ENCODE peak calls at places on chromosomes 6 and 20, in seven cellular contexts. One of them, this sample, is unnamed.

GRCh38 chr6:33592595-33593413 is 12.7 kb upstream of the BAK1 start:
- DNase-seq in stimulated activated CD4-positive, alpha-beta T cell treated with anti-CD3 and anti-CD28 coated beads, Interleukin-1b, Interleukin-23, amount 100 ng/mL, for 48 hours: peak
- DNase-seq in effector memory CD4-positive, alpha-beta T cell: peak
- DNase-seq in HEK293T: no peak
- DNase-seq in BJ: no peak
- DNase-seq in SW 1271: no peak
- DNase-seq in T-helper 2 cell: peak
- DNase-seq in this sample: peak

GRCh38 chr20:47262365-47263013 is 94.0 kb downstream of the ZMYND8 start:
- DNase-seq in stimulated activated CD4-positive, alpha-beta T cell treated with anti-CD3 and anti-CD28 coated beads, Interleukin-1b, Interleukin-23, amount 100 ng/mL, for 48 hours: no peak
- DNase-seq in effector memory CD4-positive, alpha-beta T cell: no peak
- DNase-seq in HEK293T: no peak
- DNase-seq in BJ: no peak
- DNase-seq in SW 1271: no peak
- DNase-seq in T-helper 2 cell: no peak
- DNase-seq in this sample: no peak

GRCh38 chr6:138691595-138692057 is 81.9 kb upstream of the CCDC28A start:
- DNase-seq in stimulated activated CD4-positive, alpha-beta T cell treated with anti-CD3 and anti-CD28 coated beads, Interleukin-1b, Interleukin-23, amount 100 ng/mL, for 48 hours: no peak
- DNase-seq in effector memory CD4-positive, alpha-beta T cell: no peak
- DNase-seq in HEK293T: no peak
- DNase-seq in BJ: no peak
- DNase-seq in SW 1271: peak
- DNase-seq in T-helper 2 cell: no peak
- DNase-seq in this sample: no peak

GRCh38 chr20:64210661-64211369 is 44.7 kb upstream of the PCMTD2 start:
- DNase-seq in stimulated activated CD4-positive, alpha-beta T cell treated with anti-CD3 and anti-CD28 coated beads, Interleukin-1b, Interleukin-23, amount 100 ng/mL, for 48 hours: no peak
- DNase-seq in effector memory CD4-positive, alpha-beta T cell: no peak
- DNase-seq in HEK293T: no peak
- DNase-seq in BJ: no peak
- DNase-seq in SW 1271: no peak
- DNase-seq in T-helper 2 cell: no peak
- DNase-seq in this sample: no peak

GRCh38 chr6:142014515-142014914 is 118.2 kb upstream of the GJE1 start:
- DNase-seq in stimulated activated CD4-positive, alpha-beta T cell treated with anti-CD3 and anti-CD28 coated beads, Interleukin-1b, Interleukin-23, amount 100 ng/mL, for 48 hours: no peak
- DNase-seq in effector memory CD4-positive, alpha-beta T cell: no peak
- DNase-seq in HEK293T: no peak
- DNase-seq in BJ: peak
- DNase-seq in SW 1271: peak
- DNase-seq in T-helper 2 cell: no peak
- DNase-seq in this sample: no peak

GRCh38 chr20:58714340-58714922 is 21.8 kb downstream of the NPEPL1 start:
- DNase-seq in stimulated activated CD4-positive, alpha-beta T cell treated with anti-CD3 and anti-CD28 coated beads, Interleukin-1b, Interleukin-23, amount 100 ng/mL, for 48 hours: no peak
- DNase-seq in effector memory CD4-positive, alpha-beta T cell: no peak
- DNase-seq in HEK293T: no peak
- DNase-seq in BJ: no peak
- DNase-seq in SW 1271: no peak
- DNase-seq in T-helper 2 cell: no peak
- DNase-seq in this sample: no peak

GRCh38 chr20:14838663-14839650 is 501.5 kb upstream of the FLRT3 start:
- DNase-seq in stimulated activated CD4-positive, alpha-beta T cell treated with anti-CD3 and anti-CD28 coated beads, Interleukin-1b, Interleukin-23, amount 100 ng/mL, for 48 hours: no peak
- DNase-seq in effector memory CD4-positive, alpha-beta T cell: no peak
- DNase-seq in HEK293T: no peak
- DNase-seq in BJ: peak
- DNase-seq in SW 1271: no peak
- DNase-seq in T-helper 2 cell: no peak
- DNase-seq in this sample: no peak

GRCh38 chr20:32893878-32894483 is 35.3 kb downstream of the EFCAB8 start:
- DNase-seq in stimulated activated CD4-positive, alpha-beta T cell treated with anti-CD3 and anti-CD28 coated beads, Interleukin-1b, Interleukin-23, amount 100 ng/mL, for 48 hours: peak
- DNase-seq in effector memory CD4-positive, alpha-beta T cell: no peak
- DNase-seq in HEK293T: peak
- DNase-seq in BJ: no peak
- DNase-seq in SW 1271: no peak
- DNase-seq in T-helper 2 cell: no peak
- DNase-seq in this sample: peak

GRCh38 chr6:1015819-1016218 is 296.1 kb upstream of the FOXQ1 start:
- DNase-seq in stimulated activated CD4-positive, alpha-beta T cell treated with anti-CD3 and anti-CD28 coated beads, Interleukin-1b, Interleukin-23, amount 100 ng/mL, for 48 hours: no peak
- DNase-seq in effector memory CD4-positive, alpha-beta T cell: no peak
- DNase-seq in HEK293T: peak
- DNase-seq in BJ: no peak
- DNase-seq in SW 1271: peak
- DNase-seq in T-helper 2 cell: no peak
- DNase-seq in this sample: no peak

GRCh38 chr6:90385914-90386313 is 89.3 kb upstream of the BACH2 start:
- DNase-seq in stimulated activated CD4-positive, alpha-beta T cell treated with anti-CD3 and anti-CD28 coated beads, Interleukin-1b, Interleukin-23, amount 100 ng/mL, for 48 hours: no peak
- DNase-seq in effector memory CD4-positive, alpha-beta T cell: no peak
- DNase-seq in HEK293T: no peak
- DNase-seq in BJ: no peak
- DNase-seq in SW 1271: no peak
- DNase-seq in T-helper 2 cell: no peak
- DNase-seq in this sample: no peak

GRCh38 chr6:2450546-2450945 is 205.1 kb upstream of the GMDS start:
- DNase-seq in stimulated activated CD4-positive, alpha-beta T cell treated with anti-CD3 and anti-CD28 coated beads, Interleukin-1b, Interleukin-23, amount 100 ng/mL, for 48 hours: no peak
- DNase-seq in effector memory CD4-positive, alpha-beta T cell: no peak
- DNase-seq in HEK293T: peak
- DNase-seq in BJ: no peak
- DNase-seq in SW 1271: no peak
- DNase-seq in T-helper 2 cell: no peak
- DNase-seq in this sample: no peak

GRCh38 chr20:25496968-25497401 is 88.3 kb downstream of the NINL start:
- DNase-seq in stimulated activated CD4-positive, alpha-beta T cell treated with anti-CD3 and anti-CD28 coated beads, Interleukin-1b, Interleukin-23, amount 100 ng/mL, for 48 hours: no peak
- DNase-seq in effector memory CD4-positive, alpha-beta T cell: no peak
- DNase-seq in HEK293T: no peak
- DNase-seq in BJ: no peak
- DNase-seq in SW 1271: no peak
- DNase-seq in T-helper 2 cell: no peak
- DNase-seq in this sample: no peak

GRCh38 chr20:1526896-1527295 is 30.6 kb downstream of the SIRPD start:
- DNase-seq in stimulated activated CD4-positive, alpha-beta T cell treated with anti-CD3 and anti-CD28 coated beads, Interleukin-1b, Interleukin-23, amount 100 ng/mL, for 48 hours: no peak
- DNase-seq in effector memory CD4-positive, alpha-beta T cell: no peak
- DNase-seq in HEK293T: no peak
- DNase-seq in BJ: no peak
- DNase-seq in SW 1271: no peak
- DNase-seq in T-helper 2 cell: no peak
- DNase-seq in this sample: no peak

GRCh38 chr6:98039876-98040605 is 757.0 kb upstream of the MMS22L start:
- DNase-seq in stimulated activated CD4-positive, alpha-beta T cell treated with anti-CD3 and anti-CD28 coated beads, Interleukin-1b, Interleukin-23, amount 100 ng/mL, for 48 hours: no peak
- DNase-seq in effector memory CD4-positive, alpha-beta T cell: no peak
- DNase-seq in HEK293T: peak
- DNase-seq in BJ: no peak
- DNase-seq in SW 1271: peak
- DNase-seq in T-helper 2 cell: no peak
- DNase-seq in this sample: no peak

GRCh38 chr20:38021373-38021772 is 11.9 kb downstream of the TTI1 start:
- DNase-seq in stimulated activated CD4-positive, alpha-beta T cell treated with anti-CD3 and anti-CD28 coated beads, Interleukin-1b, Interleukin-23, amount 100 ng/mL, for 48 hours: no peak
- DNase-seq in effector memory CD4-positive, alpha-beta T cell: no peak
- DNase-seq in HEK293T: no peak
- DNase-seq in BJ: no peak
- DNase-seq in SW 1271: no peak
- DNase-seq in T-helper 2 cell: no peak
- DNase-seq in this sample: no peak

GRCh38 chr6:39166189-39166917 is 51.4 kb upstream of the SAYSD1 start:
- DNase-seq in stimulated activated CD4-positive, alpha-beta T cell treated with anti-CD3 and anti-CD28 coated beads, Interleukin-1b, Interleukin-23, amount 100 ng/mL, for 48 hours: peak
- DNase-seq in effector memory CD4-positive, alpha-beta T cell: peak
- DNase-seq in HEK293T: peak
- DNase-seq in BJ: no peak
- DNase-seq in SW 1271: peak
- DNase-seq in T-helper 2 cell: peak
- DNase-seq in this sample: peak